ENCODE peak calls at places on chromosome 19, in ten cellular contexts. One of them, this sample, is unnamed.
A peak's percentile ranks its signal among the peaks of the same experiment; 100 is the strongest.

GRCh38 chr19:41175825-41176734 is 16.9 kb upstream of the CYP2S1 start:
- DNase-seq in fibroblast of lung: peak; percentile 83
- DNase-seq in right lobe of liver: no peak
- DNase-seq in gastrocnemius medialis: peak; percentile 25
- DNase-seq in mucosa of descending colon: peak; percentile 68
- DNase-seq in adipocyte: peak; percentile 85
- DNase-seq in CD8-positive, alpha-beta T cell: peak; percentile 50
- DNase-seq in aorta: peak; percentile 81
- DNase-seq in OCI-LY7: peak; percentile 24
- DNase-seq in K562: no peak
- DNase-seq in this sample: peak; percentile 88

GRCh38 chr19:41302624-41303351 is 7.2 kb upstream of the CCDC97 start:
- DNase-seq in CD8-positive, alpha-beta T cell: peak; percentile 78
- DNase-seq in mucosa of descending colon: peak; percentile 84
- DNase-seq in OCI-LY7: no peak
- DNase-seq in K562: no peak
- DNase-seq in adipocyte: no peak
- DNase-seq in fibroblast of lung: no peak
- DNase-seq in gastrocnemius medialis: no peak
- DNase-seq in aorta: no peak
- DNase-seq in right lobe of liver: no peak
- DNase-seq in this sample: no peak

GRCh38 chr19:42122691-42123607 is 9.3 kb downstream of the POU2F2 start:
- DNase-seq in aorta: no peak
- DNase-seq in K562: no peak
- DNase-seq in fibroblast of lung: no peak
- DNase-seq in OCI-LY7: peak; percentile 61
- DNase-seq in mucosa of descending colon: no peak
- DNase-seq in gastrocnemius medialis: no peak
- DNase-seq in right lobe of liver: no peak
- DNase-seq in adipocyte: no peak
- DNase-seq in CD8-positive, alpha-beta T cell: peak; percentile 42
- DNase-seq in this sample: no peak

GRCh38 chr19:37977992-37978391 is 71.0 kb downstream of the SIPA1L3 start:
- DNase-seq in adipocyte: no peak
- DNase-seq in gastrocnemius medialis: no peak
- DNase-seq in aorta: no peak
- DNase-seq in right lobe of liver: no peak
- DNase-seq in CD8-positive, alpha-beta T cell: no peak
- DNase-seq in OCI-LY7: peak; percentile 76
- DNase-seq in mucosa of descending colon: no peak
- DNase-seq in K562: no peak
- DNase-seq in fibroblast of lung: peak; percentile 98
- DNase-seq in this sample: no peak

GRCh38 chr19:46033401-46033800 is 7.4 kb downstream of the IGFL4 start:
- DNase-seq in mucosa of descending colon: no peak
- DNase-seq in fibroblast of lung: no peak
- DNase-seq in aorta: no peak
- DNase-seq in right lobe of liver: no peak
- DNase-seq in K562: no peak
- DNase-seq in gastrocnemius medialis: no peak
- DNase-seq in CD8-positive, alpha-beta T cell: no peak
- DNase-seq in adipocyte: no peak
- DNase-seq in OCI-LY7: no peak
- DNase-seq in this sample: no peak

GRCh38 chr19:2287585-2287984 is 5.6 kb upstream of the PEAK3 start:
- DNase-seq in CD8-positive, alpha-beta T cell: no peak
- DNase-seq in mucosa of descending colon: no peak
- DNase-seq in aorta: no peak
- DNase-seq in OCI-LY7: no peak
- DNase-seq in K562: no peak
- DNase-seq in fibroblast of lung: no peak
- DNase-seq in adipocyte: no peak
- DNase-seq in gastrocnemius medialis: no peak
- DNase-seq in right lobe of liver: no peak
- DNase-seq in this sample: no peak

GRCh38 chr19:4851551-4852290 is 15.7 kb downstream of the PLIN3 start:
- DNase-seq in aorta: peak; percentile 79
- DNase-seq in mucosa of descending colon: peak; percentile 63
- DNase-seq in gastrocnemius medialis: no peak
- DNase-seq in adipocyte: peak; percentile 76
- DNase-seq in CD8-positive, alpha-beta T cell: peak; percentile 84
- DNase-seq in OCI-LY7: peak; percentile 77
- DNase-seq in right lobe of liver: peak; percentile 77
- DNase-seq in fibroblast of lung: no peak
- DNase-seq in K562: peak; percentile 73
- DNase-seq in this sample: peak; percentile 72

GRCh38 chr19:36687214-36688056 is at the start of gene ZNF567:
- DNase-seq in aorta: peak; percentile 99
- DNase-seq in gastrocnemius medialis: peak; percentile 93
- DNase-seq in mucosa of descending colon: peak; percentile 98
- DNase-seq in CD8-positive, alpha-beta T cell: peak; percentile 99
- DNase-seq in fibroblast of lung: peak; percentile 92
- DNase-seq in adipocyte: peak; percentile 98
- DNase-seq in K562: peak; percentile 96
- DNase-seq in OCI-LY7: peak; percentile 98
- DNase-seq in right lobe of liver: peak; percentile 98
- DNase-seq in this sample: peak; percentile 99

GRCh38 chr19:48614436-48615144 is at the start of gene FAM83E:
- DNase-seq in gastrocnemius medialis: no peak
- DNase-seq in CD8-positive, alpha-beta T cell: no peak
- DNase-seq in fibroblast of lung: no peak
- DNase-seq in right lobe of liver: no peak
- DNase-seq in aorta: no peak
- DNase-seq in OCI-LY7: no peak
- DNase-seq in adipocyte: no peak
- DNase-seq in K562: peak; percentile 72
- DNase-seq in mucosa of descending colon: peak; percentile 97
- DNase-seq in this sample: peak; percentile 98

GRCh38 chr19:20250627-20251026 is 83.6 kb downstream of the ZNF486 start:
- DNase-seq in aorta: no peak
- DNase-seq in CD8-positive, alpha-beta T cell: no peak
- DNase-seq in K562: no peak
- DNase-seq in gastrocnemius medialis: no peak
- DNase-seq in mucosa of descending colon: no peak
- DNase-seq in right lobe of liver: no peak
- DNase-seq in fibroblast of lung: no peak
- DNase-seq in OCI-LY7: no peak
- DNase-seq in adipocyte: no peak
- DNase-seq in this sample: no peak
- H3K4me1 ChIP-seq in aorta: no peaks in the 10 kb centered on the region
- H3K4me1 ChIP-seq in CD8-positive, alpha-beta T cell: no peaks in the 10 kb centered on the region
- H3K4me1 ChIP-seq in K562: no peaks in the 10 kb centered on the region
- H3K4me1 ChIP-seq in gastrocnemius medialis: no peaks in the 10 kb centered on the region
- H3K4me1 ChIP-seq in mucosa of descending colon: no peaks in the 10 kb centered on the region
- H3K4me1 ChIP-seq in right lobe of liver: no peaks in the 10 kb centered on the region
- H3K4me1 ChIP-seq in fibroblast of lung: no peaks in the 10 kb centered on the region
- H3K4me1 ChIP-seq in OCI-LY7: peaks cover 12% of the 10 kb centered on the region
- H3K4me1 ChIP-seq in adipocyte: no peaks in the 10 kb centered on the region
- H3K4me1 ChIP-seq in this sample: no peaks in the 10 kb centered on the region

DNA sequence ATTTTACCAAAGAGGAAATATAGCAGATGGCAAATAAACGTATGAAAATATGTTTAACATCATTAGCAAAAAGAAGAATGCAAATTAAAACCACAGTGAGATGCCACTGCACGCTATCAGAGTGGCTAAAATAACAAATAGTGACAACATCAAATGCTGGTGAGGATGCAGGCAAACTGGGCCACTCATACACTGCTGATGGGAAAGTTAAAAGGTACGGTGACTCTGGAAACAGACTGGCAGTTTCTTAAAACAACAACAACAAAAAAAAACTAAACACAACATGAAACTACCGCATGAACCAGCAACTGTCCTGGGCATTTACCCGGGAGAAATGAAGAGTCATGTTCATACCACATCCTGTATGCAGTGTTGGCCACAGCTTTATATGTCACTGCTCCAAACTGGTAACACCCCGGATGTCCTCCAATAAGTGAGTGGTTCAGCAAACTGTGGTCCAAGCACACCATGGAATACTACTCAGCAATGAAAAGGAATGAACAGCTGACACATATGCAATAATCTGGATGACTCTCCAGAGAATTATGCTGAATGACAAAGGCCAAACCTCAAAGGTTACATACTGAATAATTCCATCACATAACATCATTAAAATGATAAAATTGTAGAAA is 22.3 kb downstream of the EPS15L1 start:
- DNase-seq in fibroblast of lung: peak; percentile 34
- DNase-seq in K562: no peak
- DNase-seq in mucosa of descending colon: no peak
- DNase-seq in aorta: no peak
- DNase-seq in CD8-positive, alpha-beta T cell: no peak
- DNase-seq in gastrocnemius medialis: no peak
- DNase-seq in adipocyte: no peak
- DNase-seq in right lobe of liver: no peak
- DNase-seq in OCI-LY7: peak; percentile 71
- DNase-seq in this sample: no peak
- H3K4me3 ChIP-seq in fibroblast of lung: no peak overlapping the region
- H3K4me3 ChIP-seq in K562: no peak overlapping the region
- H3K4me3 ChIP-seq in mucosa of descending colon: no peak overlapping the region
- H3K4me3 ChIP-seq in aorta: no peak overlapping the region
- H3K4me3 ChIP-seq in CD8-positive, alpha-beta T cell: no peak overlapping the region
- H3K4me3 ChIP-seq in gastrocnemius medialis: no peak overlapping the region
- H3K4me3 ChIP-seq in adipocyte: no peak overlapping the region
- H3K4me3 ChIP-seq in right lobe of liver: no peak overlapping the region
- H3K4me3 ChIP-seq in OCI-LY7: peak overlapping the region; percentile 20
- H3K4me3 ChIP-seq in this sample: no peak overlapping the region

DNA sequence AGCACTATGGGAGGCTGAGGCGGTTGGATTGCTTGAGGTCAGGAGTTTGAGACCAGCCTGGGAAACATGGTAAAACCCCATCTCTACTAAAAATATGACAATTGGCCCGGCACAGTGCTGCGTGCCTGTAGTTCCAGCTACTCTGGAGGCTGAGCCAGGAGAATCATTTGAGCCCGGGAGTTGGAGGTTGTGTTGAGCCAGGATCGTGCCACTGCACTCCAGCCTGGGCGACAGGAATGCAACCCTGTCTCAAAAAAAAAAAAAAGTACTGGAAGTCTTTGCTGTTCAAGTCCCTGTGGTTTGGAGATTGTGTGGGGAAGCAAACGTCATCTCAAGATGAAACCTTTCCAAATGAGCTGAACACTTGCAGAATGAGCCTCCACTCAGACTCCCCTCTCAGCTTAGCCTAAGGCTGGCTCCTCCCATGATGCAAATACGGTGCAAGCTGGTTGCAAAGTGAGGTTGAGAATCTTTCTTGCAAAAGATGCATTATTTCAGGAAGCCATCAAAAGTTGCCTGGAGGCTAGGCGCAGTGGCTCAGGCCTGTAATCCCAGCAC is 46.2 kb downstream of the MYO9B start:
- DNase-seq in CD8-positive, alpha-beta T cell: no peak
- DNase-seq in K562: no peak
- DNase-seq in aorta: peak; percentile 75
- DNase-seq in mucosa of descending colon: no peak
- DNase-seq in gastrocnemius medialis: no peak
- DNase-seq in OCI-LY7: no peak
- DNase-seq in right lobe of liver: no peak
- DNase-seq in fibroblast of lung: peak; percentile 94
- DNase-seq in adipocyte: no peak
- DNase-seq in this sample: no peak
- H3K4me1 ChIP-seq in CD8-positive, alpha-beta T cell: peaks cover 31% of the 10 kb centered on the region
- H3K4me1 ChIP-seq in K562: no peaks in the 10 kb centered on the region
- H3K4me1 ChIP-seq in aorta: no peaks in the 10 kb centered on the region
- H3K4me1 ChIP-seq in mucosa of descending colon: peaks cover 2% of the 10 kb centered on the region
- H3K4me1 ChIP-seq in gastrocnemius medialis: peaks cover 4% of the 10 kb centered on the region
- H3K4me1 ChIP-seq in OCI-LY7: peaks cover 42% of the 10 kb centered on the region
- H3K4me1 ChIP-seq in right lobe of liver: no peaks in the 10 kb centered on the region
- H3K4me1 ChIP-seq in fibroblast of lung: peaks cover 8% of the 10 kb centered on the region
- H3K4me1 ChIP-seq in adipocyte: peaks cover 13% of the 10 kb centered on the region
- H3K4me1 ChIP-seq in this sample: peaks cover 4% of the 10 kb centered on the region

GRCh38 chr19:57671124-57671895 is 2.6 kb downstream of the ZSCAN4 start:
- DNase-seq in K562: no peak
- DNase-seq in mucosa of descending colon: no peak
- DNase-seq in CD8-positive, alpha-beta T cell: no peak
- DNase-seq in fibroblast of lung: no peak
- DNase-seq in gastrocnemius medialis: no peak
- DNase-seq in right lobe of liver: no peak
- DNase-seq in adipocyte: no peak
- DNase-seq in aorta: no peak
- DNase-seq in OCI-LY7: no peak
- DNase-seq in this sample: no peak

GRCh38 chr19:57672466-57672865 is 3.7 kb downstream of the ZSCAN4 start:
- DNase-seq in adipocyte: no peak
- DNase-seq in aorta: no peak
- DNase-seq in fibroblast of lung: no peak
- DNase-seq in mucosa of descending colon: no peak
- DNase-seq in CD8-positive, alpha-beta T cell: no peak
- DNase-seq in K562: no peak
- DNase-seq in gastrocnemius medialis: no peak
- DNase-seq in OCI-LY7: no peak
- DNase-seq in right lobe of liver: no peak
- DNase-seq in this sample: no peak

GRCh38 chr19:57665261-57665806 is 3.4 kb upstream of the ZSCAN4 start:
- DNase-seq in gastrocnemius medialis: no peak
- DNase-seq in K562: no peak
- DNase-seq in OCI-LY7: no peak
- DNase-seq in fibroblast of lung: no peak
- DNase-seq in mucosa of descending colon: no peak
- DNase-seq in adipocyte: no peak
- DNase-seq in right lobe of liver: no peak
- DNase-seq in aorta: no peak
- DNase-seq in CD8-positive, alpha-beta T cell: no peak
- DNase-seq in this sample: no peak

GRCh38 chr19:57667220-57667619 is 1.5 kb upstream of the ZSCAN4 start:
- DNase-seq in right lobe of liver: no peak
- DNase-seq in CD8-positive, alpha-beta T cell: no peak
- DNase-seq in OCI-LY7: no peak
- DNase-seq in aorta: no peak
- DNase-seq in fibroblast of lung: no peak
- DNase-seq in gastrocnemius medialis: no peak
- DNase-seq in mucosa of descending colon: no peak
- DNase-seq in adipocyte: no peak
- DNase-seq in K562: no peak
- DNase-seq in this sample: no peak

GRCh38 chr19:57668635-57669034 is at the start of gene ZSCAN4:
- DNase-seq in OCI-LY7: no peak
- DNase-seq in adipocyte: no peak
- DNase-seq in gastrocnemius medialis: no peak
- DNase-seq in aorta: no peak
- DNase-seq in CD8-positive, alpha-beta T cell: no peak
- DNase-seq in mucosa of descending colon: no peak
- DNase-seq in right lobe of liver: no peak
- DNase-seq in fibroblast of lung: no peak
- DNase-seq in K562: no peak
- DNase-seq in this sample: no peak
- H3K4me3 ChIP-seq in OCI-LY7: no peak within 1 kb of the TSS
- H3K4me3 ChIP-seq in adipocyte: no peak within 1 kb of the TSS
- H3K4me3 ChIP-seq in gastrocnemius medialis: no peak within 1 kb of the TSS
- H3K4me3 ChIP-seq in aorta: no peak within 1 kb of the TSS
- H3K4me3 ChIP-seq in CD8-positive, alpha-beta T cell: no peak within 1 kb of the TSS
- H3K4me3 ChIP-seq in mucosa of descending colon: no peak within 1 kb of the TSS
- H3K4me3 ChIP-seq in right lobe of liver: no peak within 1 kb of the TSS
- H3K4me3 ChIP-seq in fibroblast of lung: no peak within 1 kb of the TSS
- H3K4me3 ChIP-seq in K562: no peak within 1 kb of the TSS
- H3K4me3 ChIP-seq in this sample: no peak within 1 kb of the TSS

GRCh38 chr19:29086182-29086581 is 126.8 kb downstream of the UQCRFS1 start:
- DNase-seq in fibroblast of lung: no peak
- DNase-seq in adipocyte: no peak
- DNase-seq in mucosa of descending colon: no peak
- DNase-seq in aorta: no peak
- DNase-seq in CD8-positive, alpha-beta T cell: no peak
- DNase-seq in gastrocnemius medialis: no peak
- DNase-seq in OCI-LY7: no peak
- DNase-seq in right lobe of liver: no peak
- DNase-seq in K562: no peak
- DNase-seq in this sample: no peak
- H3K4me1 ChIP-seq in fibroblast of lung: no peaks in the 10 kb centered on the region
- H3K4me1 ChIP-seq in adipocyte: no peaks in the 10 kb centered on the region
- H3K4me1 ChIP-seq in mucosa of descending colon: no peaks in the 10 kb centered on the region
- H3K4me1 ChIP-seq in aorta: no peaks in the 10 kb centered on the region
- H3K4me1 ChIP-seq in CD8-positive, alpha-beta T cell: no peaks in the 10 kb centered on the region
- H3K4me1 ChIP-seq in gastrocnemius medialis: no peaks in the 10 kb centered on the region
- H3K4me1 ChIP-seq in OCI-LY7: no peaks in the 10 kb centered on the region
- H3K4me1 ChIP-seq in right lobe of liver: no peaks in the 10 kb centered on the region
- H3K4me1 ChIP-seq in K562: no peaks in the 10 kb centered on the region
- H3K4me1 ChIP-seq in this sample: no peaks in the 10 kb centered on the region

This sample was measured in colonic mucosa.